ENCODE peak calls at places on chromosomes 7 and 10, in nine cellular contexts. F is fibroblast of mammary gland; P is NCI-H2029; L is lower lobe of right lung; A is activated CD4-positive, alpha-beta T cell treated with anti-CD3 and anti-CD28 coated beads, Interleukin-2, amount 50 U/mL, for 1 hour; M is left colon; B is T-helper 2 cell; N is anterior cingulate cortex; X is fibroblast of villous mesenchyme. Q is an unnamed sample.

GRCh38 chr7:30470783-30471182 is 7.8 kb downstream of the NOD1 start:
- DNase-seq in F (peak), P (peak), L (peak), A (no peak), M (peak), B (no peak), N (no peak), X (peak), Q (no peak)

GRCh38 chr10:31030216-31030615 is 1.4 kb downstream of the ZNF438 start:
- DNase-seq in F (peak), P (no peak), L (no peak), A (no peak), M (no peak), B (no peak), N (no peak), X (no peak), Q (no peak)

GRCh38 chr10:69994262-69994661 is 58.4 kb upstream of the MACROH2A2 start:
- DNase-seq in F (peak), P (peak), L (no peak), A (no peak), M (peak), B (no peak), N (no peak), X (peak), Q (no peak)

GRCh38 chr10:121942749-121943148 is 14.9 kb upstream of the ATE1 start:
- DNase-seq in F (peak), P (no peak), L (no peak), A (no peak), M (no peak), B (no peak), N (no peak), X (peak), Q (no peak)

GRCh38 chr7:121045090-121045489 is 56.6 kb downstream of the CPED1 start:
- DNase-seq in F (no peak), P (no peak), L (no peak), A (no peak), M (no peak), B (no peak), N (no peak), X (no peak), Q (no peak)

GRCh38 chr7:127831312-127832212 is 179.6 kb downstream of the SND1 start:
- DNase-seq in F (no peak), P (peak), L (no peak), A (no peak), M (no peak), B (no peak), N (no peak), X (no peak), Q (no peak)

GRCh38 chr7:157276091-157276561 is 60.7 kb upstream of the DNAJB6 start:
- DNase-seq in F (no peak), P (no peak), L (no peak), A (no peak), M (no peak), B (no peak), N (no peak), X (no peak), Q (no peak)

GRCh38 chr7:47570649-47571050 is 11.3 kb downstream of the TNS3 start:
- DNase-seq in F (peak), P (no peak), L (no peak), A (no peak), M (no peak), B (no peak), N (no peak), X (peak), Q (no peak)

GRCh38 chr7:27162930-27163775 is 2.2 kb downstream of the HOXA9 start:
- DNase-seq in F (peak), P (no peak), L (no peak), A (no peak), M (peak), B (no peak), N (no peak), X (peak), Q (no peak)

GRCh38 chr7:9242604-9243003 is 809.2 kb downstream of the NXPH1 start:
- DNase-seq in F (no peak), P (no peak), L (no peak), A (no peak), M (no peak), B (no peak), N (no peak), X (no peak), Q (no peak)

Q was measured in activated B cell treated with CpG ODN at 0.5 μM for 24 hours.